ENCODE peak calls at places on chromosome 7, in six cellular contexts. M, G, Z, J, K and I are unnamed samples.

GRCh38 chr7:116097365-116098009 is 66.9 kb upstream of the TFEC start:
- DNase-seq in J (no peak), G (peak), K (no peak), M (peak), Z (no peak), I (peak)

GRCh38 chr7:25656071-25656470 is 427.8 kb upstream of the NPVF start:
- DNase-seq in M (no peak), K (no peak), G (no peak), J (no peak), Z (no peak), I (no peak)

GRCh38 chr7:29915481-29916215 is 74.0 kb downstream of the SCRN1 start:
- DNase-seq in Z (no peak), J (no peak), M (peak), G (no peak), K (no peak), I (peak)

GRCh38 chr7:95440394-95441038 is 5.7 kb upstream of the PON2 start:
- DNase-seq in J (no peak), K (no peak), G (no peak), Z (no peak), M (no peak), I (no peak)

GRCh38 chr7:134552105-134552504 is 3.2 kb downstream of the AKR1B15 start:
- DNase-seq in K (no peak), G (no peak), M (peak), J (no peak), Z (no peak), I (no peak)

GRCh38 chr7:8597565-8597964 is 164.2 kb downstream of the NXPH1 start:
- DNase-seq in Z (no peak), J (no peak), K (no peak), G (no peak), M (no peak), I (no peak)

GRCh38 chr7:23298141-23298851 is 843 bp upstream of the MALSU1 start:
- DNase-seq in Z (no peak), K (no peak), G (no peak), M (peak), J (no peak), I (no peak)

GRCh38 chr7:44531421-44532380 is 9.4 kb downstream of the NPC1L1 start:
- DNase-seq in K (no peak), M (no peak), G (no peak), Z (no peak), J (no peak), I (no peak)

GRCh38 chr7:110522751-110523200 is 568.2 kb upstream of the LRRN3 start:
- DNase-seq in G (no peak), K (no peak), J (no peak), M (no peak), Z (no peak), I (no peak)

GRCh38 chr7:40780431-40780830 is 645.6 kb downstream of the SUGCT start:
- DNase-seq in J (no peak), M (no peak), G (no peak), K (no peak), Z (no peak), I (no peak)

GRCh38 chr7:141702047-141702567 is at the start of gene DENND11:
- DNase-seq in Z (peak), G (no peak), J (peak), M (peak), K (peak), I (no peak)

GRCh38 chr7:7970113-7970619 is 1.6 kb downstream of the GLCCI1 start:
- DNase-seq in J (no peak), Z (no peak), K (no peak), G (no peak), M (no peak), I (no peak)

GRCh38 chr7:151727579-151728285 is 149.2 kb downstream of the PRKAG2 start:
- DNase-seq in G (peak), J (no peak), K (no peak), Z (peak), M (peak), I (peak)

GRCh38 chr7:121187676-121188075 is 141.1 kb upstream of the WNT16 start:
- DNase-seq in J (no peak), M (no peak), Z (no peak), K (no peak), G (peak), I (peak)

GRCh38 chr7:125030756-125031387 is 101.2 kb upstream of the POT1 start:
- DNase-seq in J (no peak), G (no peak), Z (no peak), K (no peak), M (no peak), I (no peak)

GRCh38 chr7:42274052-42274451 is 37.0 kb upstream of the GLI3 start:
- DNase-seq in M (peak), K (no peak), Z (no peak), J (no peak), G (no peak), I (no peak)

GRCh38 chr7:143288836-143289235 is 685 bp downstream of the CASP2 start:
- DNase-seq in Z (no peak), K (no peak), G (no peak), M (peak), J (no peak), I (no peak)

GRCh38 chr7:84524714-84525694 is 330.4 kb upstream of the SEMA3A start:
- DNase-seq in K (no peak), J (no peak), G (peak), M (peak), Z (no peak), I (peak)

GRCh38 chr7:30074422-30075030 is 46.3 kb downstream of the PLEKHA8 start:
- DNase-seq in J (no peak), Z (no peak), K (no peak), M (peak), G (no peak), I (no peak)